ENCODE peak calls at places on chromosome X, in ten cellular contexts. A, B, C, Q, X, F, O, G, V and L are unnamed samples.

GRCh38 chrX:44914532-44915198 is 41.7 kb downstream of the KDM6A start:
- DNase-seq in V (no peak), X (peak), O (no peak), F (no peak), C (no peak), Q (no peak), A (no peak), G (no peak), B (no peak), L (no peak)

GRCh38 chrX:82451725-82452124 is 1056.4 kb upstream of the POU3F4 start:
- DNase-seq in B (no peak), F (no peak), A (no peak), Q (no peak), C (no peak), X (no peak), G (no peak), V (no peak), O (no peak), L (no peak)

GRCh38 chrX:39895228-39896110 is 202.3 kb downstream of the BCOR start:
- DNase-seq in O (no peak), F (no peak), C (no peak), V (no peak), B (peak), A (peak), X (peak), G (no peak), Q (no peak), L (no peak)

GRCh38 chrX:68995386-68995779 is 166.6 kb downstream of the EFNB1 start:
- DNase-seq in X (no peak), B (no peak), O (no peak), V (no peak), Q (no peak), F (no peak), G (no peak), C (no peak), A (no peak), L (no peak)

GRCh38 chrX:53659039-53659438 is 27.5 kb downstream of the HUWE1 start:
- DNase-seq in X (no peak), A (no peak), F (no peak), O (no peak), B (no peak), C (no peak), V (no peak), Q (no peak), G (no peak), L (no peak)

GRCh38 chrX:35040871-35041270 is 98.3 kb downstream of the FAM47B start:
- DNase-seq in X (peak), G (no peak), Q (no peak), C (no peak), A (no peak), F (no peak), V (no peak), O (no peak), B (no peak), L (no peak)

GRCh38 chrX:7270018-7270417 is 122.1 kb upstream of the PUDP start:
- DNase-seq in A (no peak), X (peak), Q (no peak), B (no peak), F (no peak), V (no peak), C (no peak), O (no peak), G (no peak), L (no peak)

GRCh38 chrX:150050387-150050786 is 112.1 kb upstream of the EOLA2 start:
- DNase-seq in A (no peak), Q (peak), V (no peak), B (no peak), O (no peak), G (no peak), C (no peak), X (no peak), F (no peak), L (no peak)

GRCh38 chrX:119758682-119759332 is 419 bp downstream of the SOWAHD start:
- DNase-seq in Q (peak), B (peak), F (no peak), C (no peak), O (no peak), A (peak), V (no peak), X (peak), G (no peak), L (no peak)

GRCh38 chrX:10103023-10103422 is 53.8 kb upstream of the CLCN4 start:
- DNase-seq in A (no peak), F (no peak), V (no peak), G (no peak), C (no peak), X (peak), B (no peak), O (no peak), Q (no peak), L (no peak)

GRCh38 chrX:18490816-18491215 is 65.4 kb downstream of the CDKL5 start:
- DNase-seq in B (no peak), V (no peak), C (no peak), G (no peak), O (no peak), X (peak), F (no peak), Q (no peak), A (no peak), L (no peak)

GRCh38 chrX:11363069-11363594 is 69.9 kb downstream of the AMELX start:
- DNase-seq in O (no peak), F (no peak), C (peak), G (no peak), V (no peak), Q (no peak), B (no peak), A (no peak), X (no peak), L (no peak)

GRCh38 chrX:13898084-13898483 is 81.2 kb upstream of the GPM6B start:
- DNase-seq in B (no peak), O (no peak), A (peak), X (peak), C (peak), G (peak), Q (no peak), F (no peak), V (no peak), L (no peak)

GRCh38 chrX:38175140-38175539 is 45.5 kb downstream of the SRPX start:
- DNase-seq in X (peak), O (peak), V (peak), F (peak), A (peak), B (peak), C (no peak), G (no peak), Q (no peak), L (no peak)

GRCh38 chrX:78822157-78822683 is 74.7 kb downstream of the LPAR4 start:
- DNase-seq in A (no peak), G (no peak), B (no peak), Q (no peak), F (no peak), X (no peak), C (no peak), O (no peak), V (no peak), L (no peak)

GRCh38 chrX:109782994-109783711 is 50.1 kb upstream of the ACSL4 start:
- DNase-seq in X (peak), G (no peak), A (peak), O (no peak), Q (no peak), V (no peak), F (no peak), B (no peak), C (peak), L (no peak)

GRCh38 chrX:24870143-24870542 is 145.6 kb downstream of the ARX start:
- DNase-seq in G (no peak), X (peak), O (no peak), V (no peak), C (no peak), A (no peak), Q (no peak), F (no peak), B (no peak), L (no peak)

GRCh38 chrX:111349098-111349497 is 62.9 kb downstream of the DCX start:
- DNase-seq in B (no peak), V (no peak), O (no peak), Q (no peak), X (no peak), C (no peak), F (no peak), A (no peak), G (no peak), L (no peak)

GRCh38 chrX:135009057-135009605 is 13.2 kb downstream of the RTL8B start:
- DNase-seq in C (no peak), Q (no peak), O (no peak), G (no peak), X (no peak), F (no peak), B (no peak), A (no peak), V (no peak), L (no peak)

GRCh38 chrX:69793260-69793935 is 177.5 kb downstream of the EDA start:
- DNase-seq in X (no peak), C (no peak), F (no peak), A (no peak), Q (no peak), O (no peak), B (no peak), G (no peak), V (no peak), L (no peak)

GRCh38 chrX:23802431-23802830 is 19.5 kb downstream of the SAT1 start:
- DNase-seq in C (no peak), G (no peak), A (no peak), O (no peak), V (no peak), B (no peak), Q (no peak), X (no peak), F (no peak), L (no peak)

GRCh38 chrX:43808231-43808630 is 74.0 kb downstream of the MAOB start:
- DNase-seq in A (no peak), O (no peak), X (no peak), V (no peak), B (no peak), Q (no peak), C (no peak), F (no peak), G (no peak), L (no peak)

GRCh38 chrX:136438192-136438591 is 49.6 kb upstream of the BRS3 start:
- DNase-seq in C (no peak), G (no peak), X (no peak), Q (no peak), F (no peak), V (no peak), A (no peak), O (no peak), B (no peak), L (no peak)

GRCh38 chrX:153381684-153382532 is 19.2 kb downstream of the PNMA6E start:
- DNase-seq in C (no peak), V (peak), X (peak), A (peak), O (no peak), B (peak), G (no peak), Q (peak), F (peak), L (peak)

GRCh38 chrX:31440546-31440945 is 368.7 kb upstream of the FTHL17 start:
- DNase-seq in V (no peak), Q (no peak), F (no peak), B (no peak), A (no peak), G (no peak), O (no peak), C (no peak), X (peak), L (no peak)

GRCh38 chrX:626745-627509 is 3.7 kb upstream of the SHOX start:
- DNase-seq in C (no peak), B (no peak), X (peak), Q (no peak), F (no peak), G (no peak), V (no peak), O (no peak), A (no peak), L (no peak)

GRCh38 chrX:39826813-39827543 is 270.8 kb downstream of the BCOR start:
- DNase-seq in X (no peak), G (no peak), F (no peak), Q (no peak), V (no peak), B (no peak), O (no peak), C (no peak), A (no peak), L (no peak)

GRCh38 chrX:93673869-93674271 is at the start of gene FAM133A:
- DNase-seq in B (peak), A (peak), X (peak), Q (no peak), O (no peak), V (no peak), F (peak), C (no peak), G (peak), L (no peak)

GRCh38 chrX:136691028-136691809 is 43.3 kb downstream of the CD40LG start:
- DNase-seq in X (peak), B (no peak), O (no peak), F (no peak), C (no peak), Q (no peak), V (no peak), G (no peak), A (peak), L (no peak)

GRCh38 chrX:50691820-50692219 is 122.2 kb downstream of the SHROOM4 start:
- DNase-seq in A (peak), O (peak), F (peak), C (peak), G (peak), V (peak), Q (no peak), B (peak), X (peak), L (no peak)

GRCh38 chrX:54178100-54178940 is 4.7 kb downstream of the FAM120C start:
- DNase-seq in B (no peak), F (no peak), O (no peak), Q (no peak), C (no peak), V (no peak), G (no peak), X (peak), A (peak), L (no peak)

GRCh38 chrX:129318375-129318774 is 204.9 kb downstream of the SMARCA1 start:
- DNase-seq in V (no peak), O (no peak), X (peak), C (no peak), A (peak), B (peak), Q (peak), G (no peak), F (no peak), L (no peak)

GRCh38 chrX:17525266-17525665 is 150.3 kb downstream of the NHS start:
- DNase-seq in O (no peak), V (no peak), C (no peak), F (no peak), X (peak), G (no peak), Q (no peak), A (no peak), B (no peak), L (no peak)

GRCh38 chrX:136531951-136532350 is at the start of gene VGLL1:
- DNase-seq in G (no peak), V (no peak), O (no peak), F (no peak), C (no peak), Q (no peak), X (no peak), A (no peak), B (no peak), L (no peak)

GRCh38 chrX:40105016-40105790 is 7.4 kb upstream of the BCOR start:
- DNase-seq in Q (peak), G (peak), V (no peak), O (peak), B (no peak), X (peak), F (no peak), A (peak), C (no peak), L (no peak)

GRCh38 chrX:68043713-68044438 is 389.4 kb downstream of the OPHN1 start:
- DNase-seq in V (no peak), G (no peak), O (no peak), X (no peak), F (no peak), B (no peak), A (no peak), Q (no peak), C (no peak), L (no peak)